ENCODE peak calls at places on chromosomes 16 and 17, in four cellular contexts. H is SK-N-SH, L is HCT116, A is GM12878. X is an unnamed sample.

GRCh38 chr16:88287219-88287618 is 95.5 kb upstream of the ZNF469 start:
- DNase-seq in H (peak), L (peak), A (no peak), X (peak)

GRCh38 chr16:85027349-85027967 is at the start of gene KIAA0513:
- DNase-seq in L (peak), H (peak), A (peak), X (peak)

GRCh38 chr17:22303096-22303495 is 610.8 kb downstream of the KCNJ18 start:
- DNase-seq in H (no peak), A (no peak), L (no peak), X (no peak)

GRCh38 chr16:88770459-88771293 is 14.3 kb downstream of the PIEZO1 start:
- DNase-seq in H (peak), A (no peak), L (peak), X (peak)

GRCh38 chr17:29723283-29724047 is 100.8 kb upstream of the CORO6 start:
- DNase-seq in A (peak), L (no peak), H (no peak), X (no peak)

GRCh38 chr17:45115015-45115625 is 17.2 kb downstream of the PLCD3 start:
- DNase-seq in H (no peak), L (no peak), A (no peak), X (no peak)

GRCh38 chr17:76738468-76738850 is 540 bp downstream of the MFSD11 start:
- DNase-seq in A (no peak), H (peak), L (no peak), X (no peak)

GRCh38 chr17:77620282-77620681 is 338.2 kb upstream of the TNRC6C start:
- DNase-seq in L (no peak), A (no peak), H (no peak), X (no peak)

GRCh38 chr17:43766413-43767052 is 7.9 kb upstream of the SOST start:
- DNase-seq in L (peak), A (no peak), H (peak), X (no peak)

GRCh38 chr17:6938637-6939036 is 57.2 kb upstream of the ALOX12 start:
- DNase-seq in A (peak), H (no peak), L (no peak), X (no peak)

GRCh38 chr17:76054112-76054476 is 18.2 kb downstream of the SRP68 start:
- DNase-seq in A (no peak), H (no peak), L (peak), X (no peak)

GRCh38 chr17:36673068-36673467 is 71.7 kb downstream of the MRM1 start:
- DNase-seq in A (no peak), L (no peak), H (no peak), X (no peak)

GRCh38 chr17:42337442-42337841 is 49.1 kb downstream of the STAT5A start:
- DNase-seq in H (no peak), L (no peak), A (peak), X (no peak)

GRCh38 chr16:53457670-53458069 is 23.4 kb downstream of the RBL2 start:
- DNase-seq in H (no peak), L (no peak), A (peak), X (no peak)

GRCh38 chr17:63698886-63699637 is 863 bp downstream of the LIMD2 start:
- DNase-seq in A (peak), H (no peak), L (no peak), X (no peak)

GRCh38 chr16:25141648-25142047 is 30.1 kb downstream of the LCMT1 start:
- DNase-seq in H (no peak), L (no peak), A (no peak), X (no peak)

GRCh38 chr16:1734123-1734522 is 28.1 kb downstream of the MAPK8IP3 start:
- DNase-seq in L (no peak), H (no peak), A (no peak), X (no peak)

GRCh38 chr17:14791221-14791620 is 473.9 kb downstream of the PMP22 start:
- DNase-seq in A (no peak), L (no peak), H (no peak), X (no peak)

GRCh38 chr17:74089869-74090464 is 113.5 kb upstream of the RPL38 start:
- DNase-seq in A (peak), H (peak), L (peak), X (peak)

GRCh38 chr17:15261818-15262290 is 3.3 kb downstream of the PMP22 start:
- DNase-seq in L (no peak), H (no peak), A (no peak), X (no peak)

GRCh38 chr17:15966879-15967248 is 21.9 kb downstream of the ADORA2B start:
- DNase-seq in A (no peak), H (no peak), L (no peak), X (no peak)

GRCh38 chr16:26330654-26331053 is 638.9 kb downstream of the HS3ST4 start:
- DNase-seq in L (no peak), H (no peak), A (no peak), X (no peak)

GRCh38 chr16:89324056-89325010 is 106.8 kb downstream of the ZNF778 start:
- DNase-seq in L (no peak), H (no peak), A (peak), X (no peak)

GRCh38 chr17:63440127-63440769 is 5.9 kb downstream of the CYB561 start:
- DNase-seq in A (no peak), H (peak), L (no peak), X (no peak)

GRCh38 chr16:66182592-66182991 is 183.9 kb upstream of the CDH5 start:
- DNase-seq in L (no peak), H (no peak), A (no peak), X (no peak)

GRCh38 chr17:44122825-44123355 is 551 bp downstream of the HDAC5 start:
- DNase-seq in L (no peak), A (no peak), H (no peak), X (no peak)

GRCh38 chr17:42750730-42751356 is 6.0 kb upstream of the EZH1 start:
- DNase-seq in A (no peak), L (no peak), H (no peak), X (no peak)

GRCh38 chr17:78925662-78926555 is 722 bp upstream of the TIMP2 start:
- DNase-seq in L (no peak), H (peak), A (no peak), X (no peak)

GRCh38 chr17:78922876-78923498 is 2.2 kb downstream of the TIMP2 start:
- DNase-seq in H (no peak), A (no peak), L (no peak), X (no peak)

GRCh38 chr17:78925234-78925633 is at the start of gene TIMP2:
- DNase-seq in A (no peak), H (peak), L (no peak), X (peak)

GRCh38 chr17:78923660-78924453 is 1.3 kb downstream of the TIMP2 start:
- DNase-seq in L (peak), H (peak), A (no peak), X (peak)

DNA sequence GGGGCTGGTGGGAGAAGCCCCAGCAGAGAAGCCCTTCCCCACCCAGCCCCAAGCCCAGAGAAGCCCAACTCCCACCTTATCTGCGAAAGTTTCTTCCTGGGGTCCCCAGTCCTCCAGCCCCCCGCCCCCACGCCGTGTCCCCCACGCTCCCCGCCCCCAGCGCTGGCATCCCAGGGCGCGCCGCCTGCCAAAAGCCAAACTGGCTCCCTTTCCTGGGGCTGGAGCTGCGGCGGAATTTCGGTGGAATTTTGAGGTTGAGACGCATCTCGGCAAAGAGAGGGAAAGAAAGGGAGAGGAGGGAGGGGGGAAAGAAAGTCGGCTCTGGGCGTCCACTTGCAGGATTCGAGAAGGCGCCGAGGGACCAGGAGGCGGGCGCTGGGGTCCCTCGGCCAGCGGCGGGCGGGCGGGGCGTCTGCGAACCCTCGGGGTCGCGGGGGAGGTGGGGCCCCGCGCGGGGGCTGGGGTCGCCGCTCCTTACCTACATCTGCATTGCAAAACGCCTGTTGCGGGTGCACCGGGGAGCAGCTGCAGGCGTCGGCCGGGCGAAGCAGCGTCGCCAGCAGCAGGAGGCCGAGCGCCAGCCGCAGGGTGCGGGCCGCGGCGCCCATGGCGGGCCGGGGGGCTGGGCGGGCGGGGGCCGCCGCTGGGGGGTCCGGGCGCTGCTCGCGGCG is 571 bp downstream of the TIMP2 start:
- DNase-seq in A (no peak), L (no peak), H (peak), X (peak)
- TF ChIP-seq JUND in A (no peak), L (no peak), H (no peak), X (no peak)

GRCh38 chr16:4850211-4850610 is 2.9 kb downstream of the UBN1 start:
- DNase-seq in L (no peak), A (no peak), H (peak), X (no peak)
- TF ChIP-seq JUND in L (no peak), A (no peak), H (no peak), X (no peak)

GRCh38 chr17:1511756-1512321 is 4.6 kb downstream of the INPP5K start:
- DNase-seq in L (no peak), H (no peak), A (no peak), X (no peak)
- TF ChIP-seq JUND in L (no peak), H (no peak), A (no peak), X (no peak)

GRCh38 chr17:3683054-3683511 is 12.9 kb downstream of the P2RX5 start:
- DNase-seq in L (peak), A (peak), H (peak), X (peak)
- TF ChIP-seq JUND in L (no peak), A (no peak), H (no peak), X (no peak)

GRCh38 chr17:81484195-81484979 is 28.2 kb downstream of the ACTG1 start:
- DNase-seq in L (peak), A (peak), H (peak), X (peak)

GRCh38 chr17:81481815-81482505 is 30.6 kb downstream of the ACTG1 start:
- DNase-seq in H (no peak), A (no peak), L (no peak), X (no peak)

GRCh38 chr17:81482673-81483072 is 29.9 kb downstream of the ACTG1 start:
- DNase-seq in L (no peak), A (no peak), H (no peak), X (no peak)

GRCh38 chr17:81483862-81484194 is 28.8 kb downstream of the ACTG1 start:
- DNase-seq in L (no peak), H (no peak), A (no peak), X (no peak)

GRCh38 chr17:81483085-81483861 is 29.3 kb downstream of the ACTG1 start:
- DNase-seq in L (no peak), A (no peak), H (no peak), X (no peak)
- TF ChIP-seq JUND in L (no peak), A (no peak), H (no peak), X (no peak)